ENCODE peak calls at places on chromosomes 3 and 15, in four cellular contexts. S is endodermal cell, L is GM23248, K is PC-3. Q is an unnamed sample.

GRCh38 chr3:198079771-198080520 is 119.9 kb downstream of the LMLN start:
- DNase-seq in S (no peak), L (peak), K (peak), Q (no peak)

GRCh38 chr3:39387411-39387975 is 4.3 kb downstream of the SLC25A38 start:
- DNase-seq in L (no peak), S (no peak), K (no peak), Q (no peak)

GRCh38 chr3:77191640-77192039 is 151.7 kb downstream of the ROBO2 start:
- DNase-seq in L (no peak), S (no peak), K (no peak), Q (no peak)

GRCh38 chr3:89113887-89114840 is 6.7 kb downstream of the EPHA3 start:
- DNase-seq in L (peak), S (peak), K (peak), Q (no peak)

GRCh38 chr15:90075420-90076289 is 26.6 kb downstream of the IDH2 start:
- DNase-seq in L (no peak), S (peak), K (peak), Q (no peak)

GRCh38 chr3:141083831-141084624 is 32.9 kb downstream of the SPSB4 start:
- DNase-seq in L (no peak), S (peak), K (no peak), Q (no peak)

GRCh38 chr3:188362405-188362831 is 208.5 kb downstream of the LPP start:
- DNase-seq in K (peak), S (no peak), L (peak), Q (no peak)

GRCh38 chr3:106345353-106346027 is 476.7 kb upstream of the CBLB start:
- DNase-seq in K (peak), L (peak), S (no peak), Q (peak)

GRCh38 chr3:176147251-176147650 is 1050.0 kb downstream of the TBL1XR1 start:
- DNase-seq in K (peak), S (no peak), L (no peak), Q (no peak)

GRCh38 chr3:119551525-119552063 is 7.8 kb downstream of the CD80 start:
- DNase-seq in K (no peak), L (no peak), S (no peak), Q (no peak)

GRCh38 chr3:169432692-169433432 is 230.7 kb downstream of the MECOM start:
- DNase-seq in K (peak), L (no peak), S (no peak), Q (no peak)

GRCh38 chr15:64197425-64197824 is 34.6 kb upstream of the PPIB start:
- DNase-seq in L (peak), S (no peak), K (no peak), Q (no peak)

GRCh38 chr3:76047368-76047767 is 262.0 kb upstream of the ZNF717 start:
- DNase-seq in S (no peak), L (no peak), K (no peak), Q (no peak)
- H3K9ac ChIP-seq in S (no peak), L (no peak), K (no peak), Q (no peak)

GRCh38 chr3:50599115-50599715 is 12.4 kb downstream of the CISH start:
- DNase-seq in S (no peak), L (no peak), K (no peak), Q (no peak)
- H3K9ac ChIP-seq in S (no peak), L (no peak), K (no peak), Q (no peak)

DNA sequence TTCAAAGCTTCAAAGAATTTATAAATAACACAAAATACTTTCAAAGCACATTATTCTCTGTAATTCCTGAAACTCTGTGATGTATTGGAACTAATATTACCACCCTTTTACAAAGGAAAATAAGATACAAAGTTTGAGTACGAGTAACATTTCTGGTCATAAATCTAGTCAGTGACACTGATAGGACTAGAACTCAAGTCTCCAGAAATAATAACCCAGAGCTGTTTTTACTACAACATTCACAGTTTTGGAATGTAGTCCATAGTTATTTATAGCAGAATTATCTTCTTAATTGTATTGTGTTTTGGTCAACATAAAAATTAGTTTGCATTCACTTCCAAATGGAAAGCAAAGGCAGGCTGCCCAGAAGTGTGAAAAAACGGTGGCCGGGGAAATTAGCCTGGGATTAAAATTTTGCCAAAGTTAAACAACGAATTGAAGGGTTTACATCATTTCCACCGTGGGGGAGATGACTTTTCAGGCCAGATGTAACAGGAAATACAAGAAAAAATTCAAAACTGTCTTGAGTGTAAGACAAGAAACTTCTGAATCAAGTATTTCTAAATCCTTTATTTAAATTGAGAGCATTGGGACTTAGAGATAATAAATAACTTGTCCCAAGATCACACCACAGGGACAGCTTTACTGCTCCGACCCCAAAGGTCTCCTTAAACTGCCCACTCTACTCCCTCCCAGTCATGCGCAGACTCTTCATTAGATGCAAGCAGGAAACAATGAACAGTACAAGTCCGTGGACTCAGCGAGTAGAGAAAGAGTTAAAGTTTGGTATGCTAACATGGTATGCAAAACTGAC is 74.3 kb upstream of the VGLL4 start:
- DNase-seq in L (peak), K (peak), S (no peak), Q (no peak)
- H3K9ac ChIP-seq in L (peak), K (peak), S (peak), Q (no peak)

GRCh38 chr3:64190517-64191515 is 34.5 kb downstream of the PRICKLE2 start:
- DNase-seq in S (no peak), L (peak), K (peak), Q (no peak)
- H3K9ac ChIP-seq in S (no peak), L (peak), K (no peak), Q (no peak)

GRCh38 chr15:39247574-39247973 is 333.3 kb upstream of the THBS1 start:
- DNase-seq in K (peak), L (peak), S (no peak), Q (no peak)

GRCh38 chr15:39246523-39246922 is 334.4 kb upstream of the THBS1 start:
- DNase-seq in S (no peak), L (peak), K (peak), Q (no peak)

GRCh38 chr15:39250460-39251186 is 330.3 kb upstream of the THBS1 start:
- DNase-seq in L (no peak), S (no peak), K (peak), Q (no peak)

GRCh38 chr15:39250001-39250400 is 330.9 kb upstream of the THBS1 start:
- DNase-seq in K (no peak), S (no peak), L (no peak), Q (no peak)

GRCh38 chr15:39248204-39248603 is 332.7 kb upstream of the THBS1 start:
- DNase-seq in S (no peak), L (peak), K (peak), Q (no peak)
- H3K9ac ChIP-seq in S (no peak), L (peak), K (peak), Q (no peak)

GRCh38 chr15:93476491-93477176 is 387.6 kb upstream of the RGMA start:
- DNase-seq in K (no peak), S (no peak), L (no peak), Q (no peak)

GRCh38 chr15:93477188-93477587 is 388.2 kb upstream of the RGMA start:
- DNase-seq in L (no peak), K (no peak), S (peak), Q (no peak)

GRCh38 chr15:93478922-93479321 is 389.9 kb upstream of the RGMA start:
- DNase-seq in K (no peak), L (no peak), S (no peak), Q (no peak)

GRCh38 chr15:93479679-93480078 is 390.7 kb upstream of the RGMA start:
- DNase-seq in S (no peak), K (no peak), L (no peak), Q (no peak)

GRCh38 chr15:93477721-93478120 is 388.7 kb upstream of the RGMA start:
- DNase-seq in K (no peak), L (no peak), S (peak), Q (no peak)
- H3K9ac ChIP-seq in K (no peak), L (no peak), S (no peak), Q (no peak)

Q was measured in SK-N-MC.